ENCODE peak calls at places on chromosome 22, in ten cellular contexts. One of them, this sample, is unnamed. For H3K4me1 and H3K9me3, the result is how much of the 10 kb centered on the place peaks cover.

GRCh38 chr22:21045585-21046294 is at the start of gene LRRC74B:
- DNase-seq in fibroblast of lung: peak
- DNase-seq in CD8-positive, alpha-beta T cell: peak
- DNase-seq in A673: peak
- DNase-seq in A549: peak
- DNase-seq in GM23248: peak
- DNase-seq in HCT116: peak
- DNase-seq in ovary: peak
- DNase-seq in colonic mucosa: peak
- DNase-seq in heart left ventricle: peak
- DNase-seq in this sample: peak

GRCh38 chr22:30247974-30248373 is 1.4 kb upstream of the LIF start:
- DNase-seq in fibroblast of lung: no peak
- DNase-seq in CD8-positive, alpha-beta T cell: no peak
- DNase-seq in A673: no peak
- DNase-seq in A549: no peak
- DNase-seq in GM23248: no peak
- DNase-seq in HCT116: no peak
- DNase-seq in ovary: no peak
- DNase-seq in colonic mucosa: peak
- DNase-seq in heart left ventricle: no peak
- DNase-seq in this sample: no peak

GRCh38 chr22:37211075-37211852 is 1.0 kb downstream of the SSTR3 start:
- DNase-seq in fibroblast of lung: no peak
- DNase-seq in CD8-positive, alpha-beta T cell: no peak
- DNase-seq in A673: no peak
- DNase-seq in A549: no peak
- DNase-seq in GM23248: no peak
- DNase-seq in HCT116: no peak
- DNase-seq in ovary: peak
- DNase-seq in colonic mucosa: no peak
- DNase-seq in heart left ventricle: no peak
- DNase-seq in this sample: no peak

GRCh38 chr22:17272511-17272991 is 53.3 kb upstream of the ADA2 start:
- DNase-seq in fibroblast of lung: no peak
- DNase-seq in CD8-positive, alpha-beta T cell: no peak
- DNase-seq in A673: no peak
- DNase-seq in A549: no peak
- DNase-seq in GM23248: no peak
- DNase-seq in HCT116: no peak
- DNase-seq in ovary: no peak
- DNase-seq in colonic mucosa: no peak
- DNase-seq in heart left ventricle: no peak
- DNase-seq in this sample: no peak

GRCh38 chr22:50170453-50171318 is at the start of gene PANX2:
- DNase-seq in fibroblast of lung: no peak
- DNase-seq in CD8-positive, alpha-beta T cell: no peak
- DNase-seq in A673: no peak
- DNase-seq in A549: no peak
- DNase-seq in GM23248: peak
- DNase-seq in HCT116: no peak
- DNase-seq in ovary: peak
- DNase-seq in colonic mucosa: no peak
- DNase-seq in heart left ventricle: peak
- DNase-seq in this sample: no peak

GRCh38 chr22:19802881-19803735 is 42.5 kb downstream of the TBX1 start:
- DNase-seq in fibroblast of lung: no peak
- DNase-seq in CD8-positive, alpha-beta T cell: no peak
- DNase-seq in A673: no peak
- DNase-seq in A549: no peak
- DNase-seq in GM23248: no peak
- DNase-seq in HCT116: no peak
- DNase-seq in ovary: no peak
- DNase-seq in colonic mucosa: no peak
- DNase-seq in heart left ventricle: no peak
- DNase-seq in this sample: no peak

GRCh38 chr22:44102856-44103255 is 77.9 kb upstream of the PARVG start:
- DNase-seq in fibroblast of lung: no peak
- DNase-seq in CD8-positive, alpha-beta T cell: no peak
- DNase-seq in A673: no peak
- DNase-seq in A549: no peak
- DNase-seq in GM23248: no peak
- DNase-seq in HCT116: no peak
- DNase-seq in ovary: no peak
- DNase-seq in colonic mucosa: no peak
- DNase-seq in heart left ventricle: peak
- DNase-seq in this sample: no peak

GRCh38 chr22:48714231-48714630 is 1113.4 kb downstream of the BRD1 start:
- DNase-seq in fibroblast of lung: no peak
- DNase-seq in CD8-positive, alpha-beta T cell: no peak
- DNase-seq in A673: no peak
- DNase-seq in A549: no peak
- DNase-seq in GM23248: no peak
- DNase-seq in HCT116: no peak
- DNase-seq in ovary: no peak
- DNase-seq in colonic mucosa: no peak
- DNase-seq in heart left ventricle: no peak
- DNase-seq in this sample: no peak

GRCh38 chr22:42114721-42115120 is 15.9 kb downstream of the CYP2D6 start:
- DNase-seq in fibroblast of lung: peak
- DNase-seq in CD8-positive, alpha-beta T cell: no peak
- DNase-seq in A673: peak
- DNase-seq in A549: peak
- DNase-seq in GM23248: peak
- DNase-seq in HCT116: peak
- DNase-seq in ovary: no peak
- DNase-seq in colonic mucosa: no peak
- DNase-seq in heart left ventricle: no peak
- DNase-seq in this sample: no peak

GRCh38 chr22:31901388-31902137 is 42.8 kb upstream of the YWHAH start:
- DNase-seq in fibroblast of lung: no peak
- DNase-seq in CD8-positive, alpha-beta T cell: no peak
- DNase-seq in A673: no peak
- DNase-seq in A549: no peak
- DNase-seq in GM23248: no peak
- DNase-seq in HCT116: no peak
- DNase-seq in ovary: no peak
- DNase-seq in colonic mucosa: no peak
- DNase-seq in heart left ventricle: no peak
- DNase-seq in this sample: no peak

GRCh38 chr22:44683237-44683636 is 18.8 kb upstream of the PRR5 start:
- DNase-seq in fibroblast of lung: no peak
- DNase-seq in CD8-positive, alpha-beta T cell: no peak
- DNase-seq in A673: no peak
- DNase-seq in A549: no peak
- DNase-seq in GM23248: no peak
- DNase-seq in HCT116: no peak
- DNase-seq in ovary: no peak
- DNase-seq in colonic mucosa: no peak
- DNase-seq in heart left ventricle: no peak
- DNase-seq in this sample: no peak

DNA sequence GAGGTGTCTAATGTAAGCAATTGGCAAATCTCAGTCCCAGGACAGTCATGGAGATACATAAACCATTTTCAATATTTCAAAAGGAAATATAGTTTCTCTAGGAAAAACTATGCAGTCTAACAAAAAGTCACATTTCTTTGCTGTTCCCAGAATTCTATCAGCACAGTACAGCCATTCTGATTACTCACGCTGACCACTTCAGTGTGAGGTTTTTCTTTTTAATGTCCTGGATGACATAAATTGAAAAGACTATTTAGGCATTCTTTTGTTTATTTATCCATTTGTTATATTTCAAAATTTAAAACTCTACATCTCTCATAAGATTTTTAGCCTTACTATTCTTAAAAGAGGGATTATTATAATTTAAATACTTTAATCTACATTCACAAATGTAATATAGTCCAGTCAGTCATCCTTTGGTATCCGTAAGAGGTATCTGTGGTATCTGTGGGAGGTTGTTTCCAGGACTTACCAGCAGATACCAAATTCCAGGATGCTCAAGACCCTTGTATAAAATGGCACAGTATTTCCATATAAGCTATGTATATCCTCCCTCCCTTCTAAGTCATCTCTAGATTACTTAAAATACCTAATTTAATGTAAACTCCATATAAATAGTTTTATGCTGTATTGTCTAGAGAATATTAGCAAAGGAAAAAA is 331.1 kb upstream of the PITPNB start:
- DNase-seq in fibroblast of lung: no peak
- DNase-seq in CD8-positive, alpha-beta T cell: no peak
- DNase-seq in A673: no peak
- DNase-seq in A549: no peak
- DNase-seq in GM23248: peak
- DNase-seq in HCT116: no peak
- DNase-seq in ovary: no peak
- DNase-seq in colonic mucosa: no peak
- DNase-seq in heart left ventricle: no peak
- DNase-seq in this sample: no peak
- H3K4me1 ChIP-seq in fibroblast of lung: under half
- H3K4me1 ChIP-seq in CD8-positive, alpha-beta T cell: under half
- H3K4me1 ChIP-seq in A673: under half
- H3K4me1 ChIP-seq in A549: under half
- H3K4me1 ChIP-seq in GM23248: half or more
- H3K4me1 ChIP-seq in HCT116: under half
- H3K4me1 ChIP-seq in ovary: under half
- H3K4me1 ChIP-seq in colonic mucosa: under half
- H3K4me1 ChIP-seq in heart left ventricle: under half
- H3K4me1 ChIP-seq in this sample: under half

GRCh38 chr22:46055851-46056168 is 78.8 kb upstream of the WNT7B start:
- DNase-seq in fibroblast of lung: no peak
- DNase-seq in CD8-positive, alpha-beta T cell: no peak
- DNase-seq in A673: no peak
- DNase-seq in A549: no peak
- DNase-seq in GM23248: no peak
- DNase-seq in HCT116: no peak
- DNase-seq in ovary: no peak
- DNase-seq in colonic mucosa: no peak
- DNase-seq in heart left ventricle: no peak
- DNase-seq in this sample: no peak
- H3K4me3 ChIP-seq in fibroblast of lung: peak
- H3K4me3 ChIP-seq in CD8-positive, alpha-beta T cell: no peak
- H3K4me3 ChIP-seq in A673: peak
- H3K4me3 ChIP-seq in A549: no peak
- H3K4me3 ChIP-seq in GM23248: peak
- H3K4me3 ChIP-seq in HCT116: no peak
- H3K4me3 ChIP-seq in ovary: peak
- H3K4me3 ChIP-seq in colonic mucosa: no peak
- H3K4me3 ChIP-seq in heart left ventricle: no peak
- H3K4me3 ChIP-seq in this sample: peak

GRCh38 chr22:47205562-47205961 is 443.1 kb downstream of the TBC1D22A start:
- DNase-seq in fibroblast of lung: no peak
- DNase-seq in CD8-positive, alpha-beta T cell: no peak
- DNase-seq in A673: no peak
- DNase-seq in A549: no peak
- DNase-seq in GM23248: no peak
- DNase-seq in HCT116: no peak
- DNase-seq in ovary: peak
- DNase-seq in colonic mucosa: no peak
- DNase-seq in heart left ventricle: no peak
- DNase-seq in this sample: no peak

GRCh38 chr22:47206185-47206584 is 443.7 kb downstream of the TBC1D22A start:
- DNase-seq in fibroblast of lung: no peak
- DNase-seq in CD8-positive, alpha-beta T cell: no peak
- DNase-seq in A673: no peak
- DNase-seq in A549: no peak
- DNase-seq in GM23248: no peak
- DNase-seq in HCT116: no peak
- DNase-seq in ovary: no peak
- DNase-seq in colonic mucosa: peak
- DNase-seq in heart left ventricle: no peak
- DNase-seq in this sample: no peak

GRCh38 chr22:47203554-47203991 is 441.1 kb downstream of the TBC1D22A start:
- DNase-seq in fibroblast of lung: no peak
- DNase-seq in CD8-positive, alpha-beta T cell: peak
- DNase-seq in A673: no peak
- DNase-seq in A549: no peak
- DNase-seq in GM23248: no peak
- DNase-seq in HCT116: no peak
- DNase-seq in ovary: peak
- DNase-seq in colonic mucosa: peak
- DNase-seq in heart left ventricle: no peak
- DNase-seq in this sample: no peak

GRCh38 chr22:47204002-47204979 is 441.8 kb downstream of the TBC1D22A start:
- DNase-seq in fibroblast of lung: no peak
- DNase-seq in CD8-positive, alpha-beta T cell: peak
- DNase-seq in A673: no peak
- DNase-seq in A549: no peak
- DNase-seq in GM23248: no peak
- DNase-seq in HCT116: no peak
- DNase-seq in ovary: peak
- DNase-seq in colonic mucosa: peak
- DNase-seq in heart left ventricle: no peak
- DNase-seq in this sample: no peak

GRCh38 chr22:47205081-47205491 is 442.6 kb downstream of the TBC1D22A start:
- DNase-seq in fibroblast of lung: no peak
- DNase-seq in CD8-positive, alpha-beta T cell: no peak
- DNase-seq in A673: no peak
- DNase-seq in A549: no peak
- DNase-seq in GM23248: no peak
- DNase-seq in HCT116: no peak
- DNase-seq in ovary: peak
- DNase-seq in colonic mucosa: peak
- DNase-seq in heart left ventricle: no peak
- DNase-seq in this sample: no peak
- H3K9me3 ChIP-seq in fibroblast of lung: under half
- H3K9me3 ChIP-seq in CD8-positive, alpha-beta T cell: under half
- H3K9me3 ChIP-seq in A673: under half
- H3K9me3 ChIP-seq in A549: under half
- H3K9me3 ChIP-seq in GM23248: under half
- H3K9me3 ChIP-seq in HCT116: under half
- H3K9me3 ChIP-seq in ovary: under half
- H3K9me3 ChIP-seq in colonic mucosa: under half
- H3K9me3 ChIP-seq in heart left ventricle: under half
- H3K9me3 ChIP-seq in this sample: under half

DNA sequence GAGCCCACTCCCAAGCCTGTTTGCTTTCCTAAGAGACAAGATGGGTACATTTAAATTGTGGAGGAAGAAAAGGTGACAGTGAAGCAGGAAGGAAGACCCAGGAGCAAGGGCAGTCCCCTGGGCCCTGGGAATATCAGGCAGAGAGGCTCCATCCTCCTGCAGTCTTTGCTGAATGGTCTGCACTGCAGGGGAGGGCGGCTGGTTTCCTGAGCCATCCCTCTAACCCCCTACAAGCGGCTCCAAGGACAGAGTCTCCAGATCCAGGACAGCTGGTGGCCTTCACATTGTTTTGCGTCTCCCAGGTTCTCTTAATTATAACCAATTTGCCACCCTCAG is 53.7 kb upstream of the EMID1 start:
- DNase-seq in fibroblast of lung: no peak
- DNase-seq in CD8-positive, alpha-beta T cell: no peak
- DNase-seq in A673: no peak
- DNase-seq in A549: no peak
- DNase-seq in GM23248: no peak
- DNase-seq in HCT116: no peak
- DNase-seq in ovary: no peak
- DNase-seq in colonic mucosa: no peak
- DNase-seq in heart left ventricle: no peak
- DNase-seq in this sample: no peak
- H3K4me1 ChIP-seq in fibroblast of lung: under half
- H3K4me1 ChIP-seq in CD8-positive, alpha-beta T cell: under half
- H3K4me1 ChIP-seq in A673: under half
- H3K4me1 ChIP-seq in A549: under half
- H3K4me1 ChIP-seq in GM23248: under half
- H3K4me1 ChIP-seq in HCT116: under half
- H3K4me1 ChIP-seq in ovary: under half
- H3K4me1 ChIP-seq in colonic mucosa: under half
- H3K4me1 ChIP-seq in heart left ventricle: under half
- H3K4me1 ChIP-seq in this sample: under half